ENCODE peak calls at places on chromosomes 7 and 10, in four cellular contexts. B is A549, T is K562, L is cardiac muscle cell. J is an unnamed sample. For H3K4me1, the result is how much of the 10 kb centered on the place peaks cover.

GRCh38 chr7:157576415-157576814 is 239.6 kb downstream of the DNAJB6 start:
- DNase-seq in B (no peak), T (peak), L (no peak), J (no peak)

GRCh38 chr7:1993776-1994740 is 238.7 kb downstream of the MAD1L1 start:
- DNase-seq in B (no peak), T (no peak), L (no peak), J (no peak)

GRCh38 chr7:86978804-86979506 is 80.5 kb downstream of the ELAPOR2 start:
- DNase-seq in B (no peak), T (no peak), L (no peak), J (no peak)

GRCh38 chr7:155373359-155374273 is 75.9 kb downstream of the INSIG1 start:
- DNase-seq in B (no peak), T (no peak), L (peak), J (peak)

GRCh38 chr7:17769918-17770317 is 170.4 kb downstream of the SNX13 start:
- DNase-seq in B (peak), T (peak), L (peak), J (peak)

GRCh38 chr10:129949411-129950335 is 14.4 kb downstream of the EBF3 start:
- DNase-seq in B (no peak), T (no peak), L (peak), J (peak)

GRCh38 chr10:69392481-69393000 is 24.2 kb downstream of the TACR2 start:
- DNase-seq in B (peak), T (peak), L (peak), J (peak)

GRCh38 chr10:86344281-86344680 is 22.3 kb downstream of the GRID1 start:
- DNase-seq in B (no peak), T (no peak), L (no peak), J (peak)

GRCh38 chr7:151010307-151011096 is 13.8 kb downstream of the ATG9B start:
- DNase-seq in B (no peak), T (peak), L (peak), J (peak)

GRCh38 chr10:65394898-65395297 is 1530.9 kb upstream of the LRRTM3 start:
- DNase-seq in B (peak), T (no peak), L (peak), J (no peak)

GRCh38 chr7:154854836-154855235 is 148.1 kb downstream of the PAXIP1 start:
- DNase-seq in B (no peak), T (no peak), L (no peak), J (no peak)

GRCh38 chr10:31083765-31084184 is 52.1 kb upstream of the ZNF438 start:
- DNase-seq in B (peak), T (peak), L (peak), J (peak)

GRCh38 chr7:28980504-28981281 is 22.6 kb upstream of the TRIL start:
- DNase-seq in B (no peak), T (no peak), L (peak), J (no peak)

GRCh38 chr10:48935141-48935540 is 4.5 kb downstream of the LRRC18 start:
- DNase-seq in B (no peak), T (no peak), L (peak), J (peak)

GRCh38 chr10:13335881-13336280 is 12.2 kb downstream of the SEPHS1 start:
- DNase-seq in B (no peak), T (no peak), L (no peak), J (no peak)

GRCh38 chr10:14481752-14482151 is 151.0 kb upstream of the FRMD4A start:
- DNase-seq in B (no peak), T (no peak), L (no peak), J (no peak)

GRCh38 chr10:124742418-124743187 is 1.6 kb downstream of the FAM53B start:
- DNase-seq in B (peak), T (peak), L (peak), J (no peak)
- H3K4me1 ChIP-seq in B (under half), T (under half), L (under half), J (under half)

GRCh38 chr10:96406091-96406490 is 47.3 kb upstream of the OPALIN start:
- DNase-seq in B (no peak), T (no peak), L (no peak), J (no peak)
- H3K4me3 ChIP-seq in B (no peak), T (no peak), L (no peak), J (no peak)

DNA sequence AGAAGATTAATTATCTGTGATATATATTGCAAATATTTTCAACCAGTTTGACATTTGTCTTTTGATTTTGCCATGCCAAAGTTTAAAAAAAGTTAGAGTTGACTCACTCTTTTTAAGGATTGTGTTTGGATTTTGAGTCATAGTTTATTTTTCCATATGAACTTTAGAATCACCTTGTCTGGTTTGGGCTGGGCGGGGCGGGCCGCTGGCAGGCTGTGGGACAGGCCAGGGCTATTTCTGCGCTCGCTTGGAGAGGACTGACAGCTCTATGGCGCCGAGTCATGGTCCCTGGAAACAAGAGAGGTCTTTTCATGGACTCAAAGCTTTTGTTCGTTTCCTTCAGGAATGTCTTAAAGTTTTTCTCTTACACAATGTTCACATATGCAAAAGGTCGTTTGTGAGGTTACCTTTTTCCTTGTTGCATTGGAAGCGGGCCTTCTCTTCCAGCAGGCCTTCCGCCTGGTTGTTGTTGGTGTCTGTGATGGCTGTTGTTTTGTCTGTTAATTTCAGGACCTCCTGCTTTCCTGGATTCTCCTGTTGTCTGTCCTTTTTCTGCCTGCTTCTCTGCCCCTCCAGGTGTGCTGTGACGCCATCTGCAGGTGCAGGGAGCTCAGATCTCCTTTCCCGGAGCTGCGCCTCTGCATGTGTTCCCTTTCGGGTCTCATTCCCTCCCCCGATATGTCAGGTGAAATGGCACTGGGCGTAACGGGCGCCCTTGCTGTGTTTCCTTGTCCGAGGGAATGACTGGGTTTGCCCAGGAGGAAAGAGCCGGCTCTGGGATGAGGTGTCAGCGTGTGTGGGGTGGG is 53.8 kb downstream of the INPP5A start:
- DNase-seq in B (peak), T (no peak), L (peak), J (peak)
- TF ChIP-seq CTCF in B (no peak), T (no peak), L (no peak), J (no peak)

GRCh38 chr10:102504976-102505300 is 1.2 kb downstream of the SUFU start:
- DNase-seq in B (no peak), T (no peak), L (no peak), J (no peak)
- H3K4me1 ChIP-seq in B (under half), T (under half), L (under half), J (under half)

GRCh38 chr10:93076871-93077270 is 3.2 kb downstream of the CYP26A1 start:
- DNase-seq in B (no peak), T (no peak), L (no peak), J (peak)

GRCh38 chr10:93074597-93075368 is 1.1 kb downstream of the CYP26A1 start:
- DNase-seq in B (no peak), T (no peak), L (no peak), J (peak)

GRCh38 chr10:93074137-93074596 is 474 bp downstream of the CYP26A1 start:
- DNase-seq in B (peak), T (no peak), L (no peak), J (peak)

GRCh38 chr10:93073539-93074136 is at the start of gene CYP26A1:
- DNase-seq in B (peak), T (peak), L (no peak), J (peak)

GRCh38 chr10:93075369-93076221 is 1.9 kb downstream of the CYP26A1 start:
- DNase-seq in B (no peak), T (no peak), L (no peak), J (peak)
- H3K4me3 ChIP-seq in B (no peak), T (no peak), L (peak), J (no peak)

DNA sequence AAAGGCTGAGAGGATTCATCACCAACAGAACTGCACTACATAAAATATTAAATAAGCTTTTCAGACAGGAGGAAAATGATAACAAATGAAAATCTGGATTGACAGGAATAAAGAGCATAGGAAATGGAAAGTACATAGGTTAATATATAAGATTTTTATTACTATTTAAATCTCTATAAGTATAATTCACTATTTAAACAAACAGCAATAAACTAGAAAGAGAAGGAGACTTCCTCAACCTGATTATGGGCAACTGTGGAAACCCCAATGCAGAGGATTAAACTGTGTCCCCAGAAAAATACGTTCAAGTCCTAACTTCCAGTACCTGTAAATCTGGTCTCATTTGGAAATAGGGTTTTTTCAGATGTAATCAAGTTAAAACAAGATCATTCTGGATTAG is 14.8 kb upstream of the ASL start:
- DNase-seq in B (no peak), T (no peak), L (no peak), J (no peak)
- TF ChIP-seq CTCF in B (no peak), T (no peak), L (no peak), J (no peak)

GRCh38 chr10:636016-636730 is 53.3 kb downstream of the DIP2C start:
- DNase-seq in B (no peak), T (no peak), L (no peak), J (peak)

GRCh38 chr10:637221-637620 is 52.2 kb downstream of the DIP2C start:
- DNase-seq in B (no peak), T (no peak), L (no peak), J (no peak)

GRCh38 chr10:637771-638195 is 51.7 kb downstream of the DIP2C start:
- DNase-seq in B (no peak), T (no peak), L (no peak), J (peak)

GRCh38 chr10:635088-635861 is 54.2 kb downstream of the DIP2C start:
- DNase-seq in B (no peak), T (no peak), L (no peak), J (peak)

DNA sequence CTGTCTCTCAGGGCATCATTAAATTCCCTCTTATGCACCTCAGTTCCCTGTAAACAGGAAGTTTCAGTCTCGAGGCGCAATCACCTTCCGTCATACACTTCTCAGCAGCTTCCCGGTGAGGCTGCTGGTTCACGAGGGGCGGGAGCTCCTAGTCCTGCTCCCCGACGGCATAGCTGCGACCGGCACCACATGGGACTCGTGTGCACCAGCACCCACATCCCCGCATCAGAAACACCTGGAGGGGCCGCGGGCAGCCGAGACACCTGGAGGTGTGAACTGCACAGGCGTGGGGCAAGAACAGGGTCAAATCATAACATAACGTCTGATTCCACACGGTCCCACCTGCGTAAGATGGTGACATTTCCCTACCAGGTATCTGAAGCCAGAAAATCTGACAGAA is 52.7 kb downstream of the DIP2C start:
- DNase-seq in B (no peak), T (no peak), L (no peak), J (no peak)
- H3K4me1 ChIP-seq in B (under half), T (under half), L (under half), J (under half)

J was measured in osteoblast.